ENCODE peak calls at places on chromosomes 2 and 18, in ten cellular contexts. H is GM12892, S is suprapubic skin, I is K562, U is sigmoid colon, B is GM12891, A is HL-60, P is GM23338, E is stomach, R is spleen. W is an unnamed sample.

GRCh38 chr2:177574357-177574756 is 181.8 kb downstream of the AGPS start:
- DNase-seq in R (no peak), P (peak), H (no peak), I (no peak), S (no peak), E (no peak), B (no peak), U (no peak), A (no peak), W (no peak)

GRCh38 chr2:173959909-173960308 is 5.3 kb downstream of the SP3 start:
- DNase-seq in B (no peak), I (no peak), U (no peak), P (no peak), S (no peak), E (no peak), R (no peak), H (no peak), A (no peak), W (no peak)

GRCh38 chr2:65349863-65350262 is 82.5 kb downstream of the SPRED2 start:
- DNase-seq in R (no peak), E (peak), U (peak), S (no peak), A (no peak), I (peak), B (no peak), H (no peak), P (peak), W (no peak)

GRCh38 chr2:40257812-40258457 is 194.0 kb downstream of the SLC8A1 start:
- DNase-seq in R (no peak), P (no peak), I (no peak), S (no peak), E (no peak), H (no peak), B (no peak), A (no peak), U (no peak), W (no peak)

GRCh38 chr2:68115965-68116364 is 41.7 kb upstream of the PNO1 start:
- DNase-seq in A (no peak), H (no peak), P (no peak), I (no peak), B (no peak), E (no peak), S (no peak), U (no peak), R (no peak), W (no peak)

GRCh38 chr2:42835577-42836371 is 43.4 kb upstream of the HAAO start:
- DNase-seq in P (no peak), E (no peak), B (no peak), R (no peak), H (no peak), S (peak), U (peak), A (peak), I (no peak), W (no peak)

GRCh38 chr2:147863835-147864234 is 19.0 kb downstream of the ACVR2A start:
- DNase-seq in E (no peak), B (no peak), S (no peak), P (no peak), R (no peak), H (no peak), I (no peak), U (no peak), A (no peak), W (no peak)

GRCh38 chr2:231687133-231687852 is 21.0 kb upstream of the PTMA start:
- DNase-seq in R (peak), I (peak), E (peak), P (peak), U (peak), S (no peak), B (no peak), A (peak), H (peak), W (no peak)

GRCh38 chr2:11389551-11390528 is 45.4 kb upstream of the ROCK2 start:
- DNase-seq in A (no peak), B (no peak), U (no peak), H (no peak), R (no peak), S (no peak), I (no peak), E (peak), P (no peak), W (no peak)

GRCh38 chr18:45386256-45386655 is 229.0 kb upstream of the SLC14A2 start:
- DNase-seq in B (no peak), A (no peak), I (peak), R (no peak), P (peak), S (no peak), U (no peak), E (no peak), H (no peak), W (no peak)

GRCh38 chr2:44362207-44363015 is 664 bp downstream of the CAMKMT start:
- DNase-seq in R (peak), P (peak), A (no peak), U (peak), E (peak), S (no peak), I (peak), B (no peak), H (peak), W (no peak)

GRCh38 chr2:202171246-202171833 is 67.1 kb downstream of the SUMO1 start:
- DNase-seq in I (no peak), H (no peak), U (no peak), B (peak), A (no peak), R (no peak), E (no peak), P (peak), S (no peak), W (no peak)

GRCh38 chr18:67043276-67043675 is 439.4 kb upstream of the CDH19 start:
- DNase-seq in R (peak), A (no peak), E (no peak), U (no peak), P (peak), H (no peak), S (no peak), I (no peak), B (no peak), W (no peak)

GRCh38 chr18:26181343-26181826 is 44.9 kb upstream of the TAF4B start:
- DNase-seq in B (no peak), H (no peak), E (no peak), I (no peak), P (no peak), A (no peak), U (no peak), S (no peak), R (no peak), W (no peak)

GRCh38 chr2:233706720-233707119 is 6.0 kb upstream of the UGT1A5 start:
- DNase-seq in U (no peak), E (no peak), S (no peak), I (no peak), R (no peak), A (no peak), H (no peak), P (no peak), B (no peak), W (no peak)

GRCh38 chr2:10253596-10254372 is 48.9 kb upstream of the HPCAL1 start:
- DNase-seq in U (peak), I (peak), H (no peak), R (peak), B (no peak), A (no peak), E (no peak), P (no peak), S (no peak), W (no peak)

GRCh38 chr2:233486778-233487552 is 79.6 kb downstream of the USP40 start:
- DNase-seq in A (no peak), B (no peak), R (no peak), P (no peak), E (no peak), U (no peak), S (no peak), H (no peak), I (no peak), W (no peak)

GRCh38 chr2:73999881-74000597 is 15.3 kb downstream of the TET3 start:
- DNase-seq in I (no peak), H (no peak), S (peak), A (no peak), E (no peak), U (no peak), R (peak), P (peak), B (no peak), W (no peak)

GRCh38 chr2:138956116-138956515 is 175.9 kb upstream of the NXPH2 start:
- DNase-seq in A (no peak), P (peak), R (no peak), E (no peak), H (no peak), U (no peak), S (no peak), I (no peak), B (no peak), W (no peak)

GRCh38 chr2:98822301-98823164 is 91.6 kb upstream of the MGAT4A start:
- DNase-seq in A (no peak), P (peak), E (peak), H (peak), U (no peak), I (no peak), R (peak), S (no peak), B (no peak), W (no peak)

GRCh38 chr2:112459372-112459771 is 22.6 kb upstream of the TTL start:
- DNase-seq in P (no peak), B (no peak), U (no peak), I (no peak), S (no peak), H (no peak), A (no peak), E (no peak), R (no peak), W (no peak)

GRCh38 chr2:148565272-148565894 is 79.2 kb upstream of the EPC2 start:
- DNase-seq in E (no peak), H (no peak), S (no peak), R (no peak), A (no peak), U (no peak), P (peak), B (no peak), I (no peak), W (no peak)

GRCh38 chr18:23722646-23723045 is 33.4 kb downstream of the LAMA3 start:
- DNase-seq in A (no peak), S (no peak), B (no peak), I (no peak), E (no peak), H (no peak), U (no peak), R (no peak), P (no peak), W (no peak)

GRCh38 chr2:111698743-111699554 is 185.0 kb downstream of the ANAPC1 start:
- DNase-seq in I (peak), P (peak), A (peak), U (peak), E (peak), B (no peak), H (no peak), S (peak), R (peak), W (peak)

GRCh38 chr2:106886916-106887758 is 1.2 kb upstream of the ST6GAL2 start:
- DNase-seq in R (no peak), B (peak), P (peak), U (no peak), S (no peak), I (no peak), E (peak), H (no peak), A (no peak), W (peak)

GRCh38 chr2:107419191-107419590 is 407.5 kb upstream of the RGPD4 start:
- DNase-seq in B (no peak), U (no peak), H (no peak), S (no peak), P (no peak), R (no peak), E (no peak), A (no peak), I (no peak), W (no peak)

GRCh38 chr2:239574434-239575156 is 173.8 kb upstream of the HDAC4 start:
- DNase-seq in S (no peak), R (peak), H (no peak), A (no peak), I (no peak), U (no peak), B (no peak), E (no peak), P (no peak), W (no peak)

GRCh38 chr2:195536863-195537262 is 120.2 kb upstream of the SLC39A10 start:
- DNase-seq in R (no peak), P (no peak), A (no peak), S (no peak), E (no peak), I (no peak), B (no peak), U (no peak), H (no peak), W (no peak)

GRCh38 chr2:16629770-16630169 is 35.9 kb downstream of the CYRIA start:
- DNase-seq in P (no peak), H (no peak), R (no peak), U (no peak), S (no peak), B (no peak), I (no peak), A (no peak), E (no peak), W (no peak)

GRCh38 chr2:12534646-12535263 is 182.0 kb upstream of the TRIB2 start:
- DNase-seq in I (no peak), S (no peak), A (no peak), E (no peak), U (no peak), B (no peak), P (peak), R (no peak), H (no peak), W (no peak)

GRCh38 chr2:84924173-84925106 is 19.0 kb downstream of the TMSB10 start:
- DNase-seq in U (peak), E (peak), H (no peak), S (peak), P (peak), I (peak), R (peak), A (no peak), B (no peak), W (no peak)

GRCh38 chr2:85095094-85095493 is 38.1 kb upstream of the TCF7L1 start:
- DNase-seq in E (no peak), B (no peak), S (no peak), I (no peak), A (no peak), R (no peak), P (no peak), H (no peak), U (no peak), W (no peak)

GRCh38 chr2:217149087-217149660 is 289.3 kb upstream of the TNP1 start:
- DNase-seq in S (no peak), U (no peak), R (no peak), B (no peak), I (no peak), E (no peak), A (no peak), H (no peak), P (no peak), W (no peak)

GRCh38 chr2:63850204-63850571 is 8.5 kb downstream of the UGP2 start:
- DNase-seq in B (no peak), E (no peak), I (no peak), A (no peak), S (no peak), U (no peak), P (no peak), R (no peak), H (no peak), W (no peak)

GRCh38 chr18:62245699-62246098 is 58.6 kb downstream of the RELCH start:
- DNase-seq in B (no peak), S (no peak), I (no peak), U (no peak), A (no peak), E (no peak), P (peak), H (no peak), R (no peak), W (no peak)

GRCh38 chr2:159921752-159922404 is 123.9 kb upstream of the CD302 start:
- DNase-seq in B (peak), A (no peak), R (peak), H (peak), I (peak), U (peak), P (peak), E (peak), S (peak), W (peak)

GRCh38 chr18:48818329-48819254 is 132.2 kb downstream of the SMAD7 start:
- DNase-seq in U (peak), P (no peak), S (peak), B (no peak), H (no peak), E (peak), I (no peak), R (peak), A (no peak), W (peak)

GRCh38 chr2:64939332-64939917 is 49.8 kb upstream of the SLC1A4 start:
- DNase-seq in E (no peak), H (peak), P (peak), U (no peak), S (no peak), I (no peak), R (no peak), A (no peak), B (no peak), W (no peak)

GRCh38 chr2:66569321-66569851 is 134.5 kb downstream of the MEIS1 start:
- DNase-seq in S (no peak), U (no peak), R (no peak), I (peak), B (no peak), H (no peak), E (no peak), A (no peak), P (no peak), W (no peak)

GRCh38 chr18:54269924-54270844 is 867 bp downstream of the POLI start:
- DNase-seq in E (peak), I (peak), B (no peak), S (no peak), H (peak), A (peak), P (peak), R (peak), U (peak), W (peak)
- TF ChIP-seq POLR2AphosphoS5 in E (no peak), I (peak), B (no peak), S (no peak), H (no peak), A (peak), P (no peak), R (no peak), U (no peak), W (peak)

GRCh38 chr18:37937287-37937686 is 371.7 kb upstream of the CELF4 start:
- DNase-seq in E (no peak), B (no peak), S (no peak), R (no peak), H (no peak), P (no peak), I (no peak), U (no peak), A (no peak), W (no peak)
- TF ChIP-seq POLR2AphosphoS5 in E (no peak), B (no peak), S (no peak), R (no peak), H (no peak), P (no peak), I (no peak), U (no peak), A (no peak), W (no peak)

GRCh38 chr2:205685314-205686230 is 3.3 kb downstream of the NRP2 start:
- DNase-seq in P (peak), H (no peak), I (no peak), A (no peak), B (no peak), S (no peak), E (peak), U (peak), R (no peak), W (no peak)

GRCh38 chr2:205687018-205687956 is 5.0 kb downstream of the NRP2 start:
- DNase-seq in S (no peak), U (peak), B (no peak), A (no peak), R (no peak), P (no peak), H (no peak), E (no peak), I (no peak), W (no peak)

GRCh38 chr2:205689837-205690236 is 7.5 kb downstream of the NRP2 start:
- DNase-seq in B (no peak), S (no peak), I (no peak), P (no peak), R (no peak), U (no peak), H (no peak), A (no peak), E (no peak), W (no peak)

GRCh38 chr2:205686231-205687017 is 4.1 kb downstream of the NRP2 start:
- DNase-seq in I (no peak), U (peak), E (no peak), B (no peak), H (no peak), S (no peak), A (no peak), P (peak), R (no peak), W (no peak)

DNA sequence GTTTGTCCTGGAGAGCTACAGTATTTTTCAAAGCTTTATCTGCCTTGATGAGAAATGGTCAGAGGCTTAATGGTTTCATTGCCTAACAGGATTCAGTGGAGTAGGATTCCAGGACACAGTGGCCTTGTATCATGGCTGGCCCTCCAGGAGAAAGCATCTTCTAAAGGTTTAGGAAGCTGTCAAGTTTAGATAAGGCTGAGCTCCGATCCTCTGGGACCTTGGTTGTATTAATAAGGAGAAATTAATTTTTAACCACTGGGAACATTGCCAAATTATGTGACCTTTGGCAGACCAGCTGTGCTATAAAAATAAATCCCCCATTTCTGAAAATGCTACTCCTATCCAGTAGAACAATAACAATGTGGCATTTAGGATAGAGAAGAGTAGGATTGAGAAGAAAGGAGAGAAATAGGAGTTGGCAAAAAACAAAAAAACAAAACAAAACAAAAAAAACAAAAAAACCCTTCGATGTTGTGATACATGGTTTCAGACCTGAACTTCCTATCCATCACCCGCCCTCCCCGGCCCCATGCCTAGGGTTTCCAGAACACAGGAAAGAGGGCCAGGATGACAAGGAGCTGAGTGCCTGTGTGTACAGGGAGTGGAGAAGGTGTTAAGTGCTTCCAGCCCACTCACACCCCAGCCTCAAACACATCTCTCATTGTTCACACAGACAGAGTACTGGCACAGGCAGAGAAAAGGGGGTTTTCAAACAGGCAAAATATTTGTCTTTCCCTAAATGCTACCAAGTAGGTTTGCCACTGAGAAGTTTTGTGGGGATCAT is 6.3 kb downstream of the NRP2 start:
- DNase-seq in E (no peak), I (no peak), U (peak), S (no peak), B (no peak), P (no peak), H (no peak), R (no peak), A (no peak), W (no peak)
- TF ChIP-seq POLR2AphosphoS5 in E (no peak), I (no peak), U (peak), S (no peak), B (no peak), P (no peak), H (no peak), R (no peak), A (no peak), W (no peak)

GRCh38 chr18:31649894-31650719 is 34.3 kb downstream of the B4GALT6 start:
- DNase-seq in R (no peak), U (no peak), B (no peak), H (no peak), I (no peak), E (no peak), A (no peak), S (no peak), P (no peak), W (no peak)
- TF ChIP-seq POLR2AphosphoS5 in R (no peak), U (no peak), B (no peak), H (peak), I (no peak), E (no peak), A (no peak), S (no peak), P (no peak), W (no peak)

GRCh38 chr2:200787351-200788128 is 24.2 kb upstream of the BZW1 start:
- DNase-seq in H (no peak), P (no peak), I (no peak), U (no peak), B (no peak), E (no peak), R (no peak), A (peak), S (no peak), W (no peak)
- TF ChIP-seq POLR2AphosphoS5 in H (no peak), P (no peak), I (no peak), U (no peak), B (no peak), E (peak), R (no peak), A (no peak), S (no peak), W (no peak)

DNA sequence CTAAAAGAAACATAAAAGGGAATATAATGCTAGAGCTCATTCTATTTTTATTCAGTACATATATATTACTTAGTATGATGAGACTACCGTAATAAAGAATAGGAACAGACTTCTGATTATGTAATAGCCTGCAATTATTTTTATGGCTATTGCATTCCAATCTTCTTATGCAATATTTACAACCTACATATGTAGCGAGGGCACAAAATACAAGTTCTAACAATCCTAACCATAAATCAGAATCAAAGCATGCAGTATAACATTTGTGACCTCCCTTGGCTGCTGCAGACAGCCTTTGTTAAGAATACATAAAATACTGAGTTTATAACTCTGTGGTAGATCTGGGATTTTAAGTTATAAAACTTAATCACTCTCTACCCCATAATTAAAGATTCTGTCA is 177.6 kb downstream of the BABAM2 start:
- DNase-seq in B (no peak), H (no peak), U (no peak), E (no peak), S (no peak), R (no peak), A (peak), P (no peak), I (no peak), W (no peak)
- TF ChIP-seq POLR2AphosphoS5 in B (no peak), H (no peak), U (no peak), E (no peak), S (no peak), R (no peak), A (no peak), P (no peak), I (no peak), W (no peak)